ENCODE peak calls at places on chromosome 10, in six cellular contexts. U is activated CD8-positive, alpha-beta memory T cell treated with anti-CD3 and anti-CD28 coated beads for 24 hours; X is astrocyte; H is amygdala; F is iris pigment epithelial cell; B is occipital lobe. S is an unnamed sample.

GRCh38 chr10:43227911-43228782 is 38.7 kb downstream of the RASGEF1A start:
- DNase-seq in H (no peak), X (no peak), U (no peak), B (no peak), F (no peak), S (no peak)

GRCh38 chr10:29767958-29768357 is 133.2 kb upstream of the SVIL start:
- DNase-seq in B (no peak), H (no peak), X (no peak), U (no peak), F (no peak), S (no peak)

GRCh38 chr10:118983263-118983662 is 46.3 kb upstream of the NANOS1 start:
- DNase-seq in H (no peak), F (peak; percentile 40), X (peak; percentile 7), U (no peak), B (no peak), S (peak; percentile 71)

GRCh38 chr10:61175331-61175730 is 231.3 kb upstream of the RHOBTB1 start:
- DNase-seq in X (peak; percentile 51), B (no peak), H (no peak), U (no peak), F (no peak), S (no peak)

GRCh38 chr10:43105119-43105792 is 28.4 kb downstream of the RET start:
- DNase-seq in H (peak; percentile 18), U (peak; percentile 95), X (peak; percentile 62), F (peak; percentile 66), B (peak; percentile 58), S (peak; percentile 54)

GRCh38 chr10:69360485-69361302 is 56.0 kb downstream of the TACR2 start:
- DNase-seq in X (peak; percentile 92), B (no peak), U (no peak), F (peak; percentile 96), H (no peak), S (no peak)

GRCh38 chr10:12252882-12253546 is 57.0 kb downstream of the CDC123 start:
- DNase-seq in X (no peak), B (no peak), F (no peak), U (no peak), H (no peak), S (peak; percentile 30)

GRCh38 chr10:45243261-45243660 is 72.1 kb downstream of the OR13A1 start:
- DNase-seq in U (no peak), H (no peak), X (no peak), F (no peak), B (no peak), S (no peak)

GRCh38 chr10:87861566-87861952 is 1.8 kb downstream of the KLLN start:
- DNase-seq in B (no peak), H (no peak), X (peak; percentile 84), F (peak; percentile 92), U (no peak), S (no peak)

GRCh38 chr10:111598433-111599059 is 521.7 kb downstream of the ADRA2A start:
- DNase-seq in F (peak; percentile 54), H (peak; percentile 5), U (peak; percentile 59), B (no peak), X (peak; percentile 17), S (peak; percentile 45)

GRCh38 chr10:29353887-29354561 is 65.2 kb downstream of the LYZL1 start:
- DNase-seq in F (peak; percentile 17), X (no peak), H (no peak), B (no peak), U (no peak), S (no peak)

GRCh38 chr10:14478639-14479038 is 147.9 kb upstream of the FRMD4A start:
- DNase-seq in H (peak; percentile 37), X (peak; percentile 86), U (peak; percentile 54), B (peak; percentile 49), F (peak; percentile 64), S (peak; percentile 90)

GRCh38 chr10:87534173-87534858 is 29.6 kb downstream of the MINPP1 start:
- DNase-seq in X (no peak), F (no peak), H (no peak), U (no peak), B (no peak), S (no peak)

GRCh38 chr10:33661580-33662269 is 327.3 kb upstream of the NRP1 start:
- DNase-seq in X (peak; percentile 75), H (no peak), F (peak; percentile 36), B (peak; percentile 22), U (no peak), S (peak; percentile 64)

GRCh38 chr10:112187527-112187926 is 4.0 kb upstream of the GPAM start:
- DNase-seq in H (no peak), X (no peak), F (no peak), B (no peak), U (no peak), S (no peak)

GRCh38 chr10:27660705-27661104 is 84.9 kb downstream of the MKX start:
- DNase-seq in X (no peak), B (no peak), U (no peak), H (no peak), F (no peak), S (no peak)

GRCh38 chr10:62264702-62265436 is 3.8 kb downstream of the RTKN2 start:
- DNase-seq in U (no peak), H (no peak), X (peak; percentile 87), B (no peak), F (peak; percentile 91), S (peak; percentile 31)

S was measured in SJCRH30.